ENCODE peak calls at places on chromosome 5, in four cellular contexts. W is K562, C is HepG2, B is GM12878. P is an unnamed sample.

GRCh38 chr5:124030043-124030461 is 518.1 kb downstream of the CSNK1G3 start:
- DNase-seq in W (no peak), C (no peak), B (no peak), P (no peak)

GRCh38 chr5:151581841-151582583 is 9.1 kb downstream of the FAT2 start:
- DNase-seq in W (no peak), C (no peak), B (no peak), P (no peak)

GRCh38 chr5:180330810-180331646 is 22.1 kb downstream of the GFPT2 start:
- DNase-seq in W (no peak), C (peak; percentile 21), B (no peak), P (no peak)

GRCh38 chr5:98796197-98796972 is 22.9 kb downstream of the RGMB start:
- DNase-seq in W (peak; percentile 56), C (peak; percentile 62), B (no peak), P (peak; percentile 56)

GRCh38 chr5:149528661-149529060 is 22.6 kb downstream of the CSNK1A1 start:
- DNase-seq in W (no peak), C (no peak), B (no peak), P (no peak)

GRCh38 chr5:167587768-167588167 is 703.7 kb upstream of the WWC1 start:
- DNase-seq in W (no peak), C (peak; percentile 11), B (no peak), P (peak; percentile 47)

GRCh38 chr5:63451188-63451587 is 511.1 kb downstream of the HTR1A start:
- DNase-seq in W (no peak), C (no peak), B (no peak), P (no peak)

GRCh38 chr5:133393776-133394476 is 218.4 kb downstream of the FSTL4 start:
- DNase-seq in W (no peak), C (no peak), B (no peak), P (no peak)

GRCh38 chr5:180644129-180644824 is 5.1 kb downstream of the FLT4 start:
- DNase-seq in W (no peak), C (no peak), B (no peak), P (no peak)

GRCh38 chr5:40594811-40595210 is 84.9 kb upstream of the PTGER4 start:
- DNase-seq in W (no peak), C (no peak), B (no peak), P (no peak)

GRCh38 chr5:172641359-172642045 is 439 bp downstream of the NEURL1B start:
- DNase-seq in W (no peak), C (no peak), B (no peak), P (peak; percentile 61)

GRCh38 chr5:58327289-58327688 is 132.6 kb downstream of the PLK2 start:
- DNase-seq in W (no peak), C (no peak), B (no peak), P (no peak)

GRCh38 chr5:98443916-98444315 is 329.5 kb upstream of the RGMB start:
- DNase-seq in W (no peak), C (no peak), B (no peak), P (no peak)

GRCh38 chr5:80569961-80570786 is at the start of gene ANKRD34B:
- DNase-seq in W (peak; percentile 18), C (no peak), B (no peak), P (peak; percentile 80)

GRCh38 chr5:133041910-133042309 is 9.9 kb upstream of the HSPA4 start:
- DNase-seq in W (no peak), C (no peak), B (no peak), P (no peak)

GRCh38 chr5:124876983-124877382 is 130.5 kb upstream of the ZNF608 start:
- DNase-seq in W (no peak), C (no peak), B (no peak), P (no peak)

GRCh38 chr5:84113246-84114118 is 271.2 kb downstream of the EDIL3 start:
- DNase-seq in W (no peak), C (no peak), B (no peak), P (peak; percentile 25)

GRCh38 chr5:122126177-122126701 is 3.1 kb upstream of the ZNF474 start:
- DNase-seq in W (peak; percentile 54), C (no peak), B (no peak), P (no peak)

GRCh38 chr5:57085306-57086081 is 88.4 kb upstream of the GPBP1 start:
- DNase-seq in W (no peak), C (no peak), B (no peak), P (no peak)

GRCh38 chr5:171149772-171150171 is 159.3 kb upstream of the TLX3 start:
- DNase-seq in W (no peak), C (no peak), B (no peak), P (no peak)

DNA sequence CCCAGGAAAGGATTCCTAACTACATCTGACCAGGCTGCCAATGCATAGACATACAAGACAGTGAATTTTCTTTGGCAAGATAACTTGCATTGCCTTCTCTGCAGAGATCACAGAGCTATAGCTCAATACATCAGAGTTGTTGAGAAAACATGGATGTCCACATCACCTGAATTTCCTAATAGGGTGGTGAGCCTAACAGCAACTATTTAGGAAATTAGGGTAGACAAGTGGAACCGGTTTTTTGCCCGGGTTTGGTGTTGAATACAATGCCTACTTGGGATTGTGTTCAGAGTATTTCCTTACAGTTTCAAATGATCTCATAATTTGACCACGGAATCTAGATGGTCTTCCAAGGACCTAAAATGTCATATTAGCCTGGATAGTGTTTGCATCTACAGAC is 262.7 kb downstream of the KIF4B start:
- DNase-seq in W (no peak), C (no peak), B (no peak), P (no peak)
- TF ChIP-seq CREM in W (no peak), C (no peak), B (no peak), P (no peak)

DNA sequence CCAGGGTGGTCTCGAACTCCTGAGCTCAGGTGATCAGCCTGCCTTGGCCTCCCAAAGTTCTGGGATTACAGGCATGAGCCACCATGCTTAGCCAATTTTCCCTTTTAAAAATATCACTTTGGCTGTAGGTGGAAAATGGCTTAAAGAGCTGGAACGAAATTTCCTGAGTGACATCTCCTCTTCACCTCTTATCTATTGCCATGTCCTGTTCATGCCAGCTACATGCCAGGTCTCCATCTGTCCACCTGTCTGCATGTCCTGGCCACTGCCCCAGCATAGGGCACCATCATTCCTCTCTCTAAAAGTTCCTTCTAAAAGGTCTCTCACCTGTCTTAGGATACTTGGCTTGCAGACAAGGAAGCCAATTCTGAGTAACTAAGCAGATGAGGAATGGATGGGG is 2.8 kb upstream of the GRK6 start:
- DNase-seq in W (no peak), C (no peak), B (no peak), P (no peak)
- TF ChIP-seq CREM in W (no peak), C (no peak), B (no peak), P (no peak)

GRCh38 chr5:2531318-2531717 is 220.2 kb downstream of the IRX2 start:
- DNase-seq in W (no peak), C (no peak), B (no peak), P (no peak)
- TF ChIP-seq CREM in W (no peak), C (no peak), B (no peak), P (no peak)

GRCh38 chr5:169788168-169788567 is 151.1 kb downstream of the DOCK2 start:
- DNase-seq in W (no peak), C (no peak), B (no peak), P (no peak)
- TF ChIP-seq CREM in W (no peak), C (no peak), B (no peak), P (no peak)

DNA sequence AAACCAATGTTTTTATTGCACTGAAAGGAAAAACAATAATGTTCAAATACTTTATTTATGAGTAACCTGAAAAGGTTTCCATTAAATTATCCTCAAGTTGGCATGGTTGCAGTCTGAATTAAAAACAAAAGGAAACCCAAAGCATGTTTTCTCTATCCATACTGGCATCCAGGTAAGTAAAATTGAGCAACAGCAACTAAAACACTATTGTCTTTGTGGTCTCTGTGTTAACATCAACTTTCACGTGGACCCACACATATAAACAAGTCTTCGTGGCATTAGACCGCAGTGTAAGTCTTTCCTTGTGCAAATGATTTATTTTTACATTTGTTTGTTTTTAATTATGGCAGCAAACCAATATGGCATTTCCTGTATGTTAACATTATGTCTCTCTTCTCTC is 757.6 kb downstream of the SEMA5A start:
- DNase-seq in W (no peak), C (no peak), B (no peak), P (no peak)
- TF ChIP-seq CREM in W (no peak), C (no peak), B (no peak), P (no peak)

DNA sequence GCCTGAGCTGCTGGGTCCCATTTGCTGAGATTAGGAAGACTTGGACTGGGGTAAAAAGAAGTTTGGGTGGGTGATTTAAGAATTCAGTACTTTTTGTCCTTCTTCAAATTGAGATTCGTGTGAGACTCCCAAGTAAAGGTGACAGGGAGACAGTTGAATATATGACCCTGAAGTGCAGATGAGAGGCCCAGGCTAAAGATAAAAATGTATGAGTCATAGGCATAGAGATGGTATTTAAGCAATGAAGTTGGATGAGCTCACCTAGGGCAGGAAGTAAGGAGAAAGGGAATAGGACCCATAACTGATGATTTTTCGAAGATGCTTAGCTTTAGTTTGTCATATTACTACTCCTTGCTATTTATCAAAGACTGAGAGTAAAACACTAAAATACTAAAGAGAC is 255.9 kb upstream of the ADRA1B start:
- DNase-seq in W (no peak), C (no peak), B (no peak), P (no peak)
- TF ChIP-seq CREM in W (no peak), C (no peak), B (no peak), P (no peak)

GRCh38 chr5:137621861-137622823 is 113.7 kb downstream of the KLHL3 start:
- DNase-seq in W (no peak), C (no peak), B (no peak), P (no peak)
- TF ChIP-seq CREM in W (no peak), C (no peak), B (no peak), P (no peak)

P was measured in WTC11.